ENCODE peak calls at places on chromosome 19, in eight cellular contexts. U is A549, B is ovary, Z is GM20000, X is GM12878, F is type B pancreatic cell, T is GM13976, G is fibroblast of mammary gland. N is an unnamed sample.

GRCh38 chr19:19485161-19485997 is 30.0 kb downstream of the TSSK6 start:
- DNase-seq in F (no peak), B (no peak), T (no peak), Z (no peak), X (no peak), G (peak), U (no peak), N (no peak)

GRCh38 chr19:1567848-1568227 is 287 bp downstream of the MEX3D start:
- DNase-seq in Z (no peak), B (no peak), X (no peak), F (no peak), G (no peak), U (no peak), T (no peak), N (no peak)

GRCh38 chr19:2767688-2768087 is 15.4 kb downstream of the SGTA start:
- DNase-seq in T (no peak), U (no peak), Z (no peak), G (no peak), F (no peak), X (no peak), B (no peak), N (no peak)

GRCh38 chr19:1045247-1045603 is 5.3 kb downstream of the ABCA7 start:
- DNase-seq in T (peak), B (no peak), Z (peak), F (no peak), U (peak), X (no peak), G (peak), N (no peak)

GRCh38 chr19:47111081-47111589 is 2.4 kb downstream of the ZC3H4 start:
- DNase-seq in U (no peak), B (peak), F (no peak), Z (no peak), X (no peak), G (no peak), T (peak), N (no peak)

GRCh38 chr19:16373989-16374388 is 49.4 kb downstream of the KLF2 start:
- DNase-seq in T (no peak), U (no peak), B (no peak), X (no peak), G (no peak), F (no peak), Z (no peak), N (no peak)

GRCh38 chr19:1540353-1540925 is 16.6 kb downstream of the PLK5 start:
- DNase-seq in F (no peak), U (no peak), B (peak), G (no peak), X (no peak), T (no peak), Z (no peak), N (no peak)

GRCh38 chr19:4260605-4261191 is 13.8 kb downstream of the YJU2 start:
- DNase-seq in U (no peak), X (no peak), T (no peak), F (no peak), G (no peak), Z (peak), B (no peak), N (no peak)

GRCh38 chr19:58021541-58022282 is 12.1 kb upstream of the ZSCAN1 start:
- DNase-seq in Z (no peak), B (peak), F (no peak), X (no peak), G (peak), U (peak), T (no peak), N (no peak)

GRCh38 chr19:51196181-51196580 is 28.7 kb upstream of the CD33 start:
- DNase-seq in B (no peak), X (no peak), T (no peak), Z (no peak), F (no peak), G (no peak), U (no peak), N (no peak)

GRCh38 chr19:15115080-15115479 is 7.9 kb downstream of the SYDE1 start:
- DNase-seq in U (no peak), G (peak), B (peak), Z (no peak), X (no peak), T (no peak), F (no peak), N (no peak)

GRCh38 chr19:37654525-37654832 is 786 bp downstream of the ZFP30 start:
- DNase-seq in G (peak), B (no peak), T (no peak), Z (no peak), F (no peak), U (peak), X (no peak), N (no peak)

GRCh38 chr19:4067396-4068057 is 828 bp upstream of the ZBTB7A start:
- DNase-seq in Z (peak), F (no peak), U (no peak), T (no peak), X (no peak), B (peak), G (no peak), N (no peak)

GRCh38 chr19:40466219-40467006 is at the start of gene SPTBN4:
- DNase-seq in U (no peak), X (peak), Z (peak), B (peak), G (no peak), T (no peak), F (no peak), N (no peak)

GRCh38 chr19:582497-583197 is 7.0 kb upstream of the HCN2 start:
- DNase-seq in X (no peak), G (peak), Z (no peak), B (no peak), U (no peak), T (no peak), F (no peak), N (no peak)

GRCh38 chr19:3982701-3983541 is 2.3 kb downstream of the EEF2 start:
- DNase-seq in F (no peak), U (no peak), B (no peak), X (no peak), T (no peak), Z (no peak), G (peak), N (no peak)

GRCh38 chr19:6733338-6734095 is 3.9 kb downstream of the GPR108 start:
- DNase-seq in B (no peak), T (no peak), U (no peak), F (no peak), Z (no peak), X (no peak), G (no peak), N (no peak)

GRCh38 chr19:4455742-4456565 is 1.6 kb downstream of the UBXN6 start:
- DNase-seq in X (no peak), G (peak), T (no peak), B (peak), Z (no peak), U (no peak), F (peak), N (peak)

GRCh38 chr19:33621811-33622504 is at the start of gene CHST8:
- DNase-seq in F (no peak), U (no peak), T (no peak), X (no peak), G (peak), Z (peak), B (peak), N (no peak)

GRCh38 chr19:7977723-7978040 is 27.8 kb downstream of the ELAVL1 start:
- DNase-seq in B (no peak), T (no peak), Z (no peak), X (no peak), U (no peak), F (no peak), G (no peak), N (no peak)

GRCh38 chr19:44608391-44608821 is 5.0 kb upstream of the IGSF23 start:
- DNase-seq in X (no peak), T (no peak), F (no peak), Z (no peak), U (no peak), B (no peak), G (peak), N (no peak)

GRCh38 chr19:38320969-38321339 is 1.3 kb downstream of the KCNK6 start:
- DNase-seq in T (no peak), G (no peak), F (no peak), Z (no peak), B (no peak), U (no peak), X (no peak), N (no peak)

GRCh38 chr19:4504297-4504701 is 14.0 kb downstream of the PLIN4 start:
- DNase-seq in G (no peak), B (peak), F (no peak), X (no peak), U (no peak), Z (no peak), T (no peak), N (no peak)

GRCh38 chr19:41999071-41999877 is 5.2 kb upstream of the ATP1A3 start:
- DNase-seq in F (no peak), X (no peak), T (no peak), G (no peak), B (no peak), Z (no peak), U (no peak), N (no peak)

GRCh38 chr19:47020992-47021496 is 1.4 kb downstream of the NPAS1 start:
- DNase-seq in Z (peak), X (no peak), T (peak), U (no peak), G (no peak), B (no peak), F (no peak), N (no peak)

GRCh38 chr19:5621945-5622464 is 571 bp downstream of the SAFB2 start:
- DNase-seq in T (no peak), Z (no peak), X (no peak), F (no peak), G (no peak), B (peak), U (no peak), N (no peak)

GRCh38 chr19:14516746-14517438 is 1.3 kb downstream of the DNAJB1 start:
- DNase-seq in F (no peak), T (no peak), X (no peak), G (no peak), Z (no peak), B (no peak), U (no peak), N (no peak)

GRCh38 chr19:55683449-55684261 is 8.6 kb downstream of the EPN1 start:
- DNase-seq in B (no peak), G (no peak), F (no peak), U (no peak), Z (no peak), X (no peak), T (no peak), N (peak)

GRCh38 chr19:54670576-54671347 is 8.0 kb downstream of the LILRB4 start:
- DNase-seq in B (no peak), Z (no peak), X (no peak), T (no peak), U (no peak), G (no peak), F (no peak), N (no peak)

GRCh38 chr19:7963566-7963965 is 20.1 kb upstream of the TIMM44 start:
- DNase-seq in F (no peak), G (no peak), X (no peak), T (no peak), Z (no peak), B (no peak), U (no peak), N (no peak)

GRCh38 chr19:39341122-39341719 is 1.0 kb upstream of the SAMD4B start:
- DNase-seq in B (no peak), X (no peak), U (no peak), Z (peak), T (no peak), G (no peak), F (no peak), N (no peak)
- TF ChIP-seq CTCF in B (no peak), X (no peak), U (no peak), Z (no peak), T (no peak), G (peak), F (no peak), N (no peak)

GRCh38 chr19:17455711-17456123 is 5.0 kb downstream of the NXNL1 start:
- DNase-seq in X (no peak), U (no peak), F (no peak), B (no peak), T (no peak), G (no peak), Z (no peak), N (no peak)
- TF ChIP-seq CTCF in X (no peak), U (no peak), F (no peak), B (no peak), T (no peak), G (no peak), Z (no peak), N (no peak)

GRCh38 chr19:13027557-13027956 is 32.3 kb downstream of the NFIX start:
- DNase-seq in U (no peak), B (no peak), T (no peak), Z (no peak), G (no peak), F (no peak), X (no peak), N (no peak)
- TF ChIP-seq CTCF in U (no peak), B (no peak), T (no peak), Z (no peak), G (no peak), F (no peak), X (no peak), N (no peak)

GRCh38 chr19:48858984-48859710 is 9.3 kb downstream of the PLEKHA4 start:
- DNase-seq in B (no peak), Z (peak), U (no peak), T (peak), G (no peak), F (no peak), X (no peak), N (no peak)
- TF ChIP-seq CTCF in B (no peak), Z (no peak), U (no peak), T (no peak), G (no peak), F (no peak), X (no peak), N (no peak)

GRCh38 chr19:48182434-48182833 is 12.0 kb downstream of the ZSWIM9 start:
- DNase-seq in F (no peak), G (no peak), T (no peak), U (no peak), Z (no peak), B (no peak), X (no peak), N (no peak)
- TF ChIP-seq CTCF in F (peak), G (no peak), T (no peak), U (no peak), Z (no peak), B (no peak), X (no peak), N (no peak)

GRCh38 chr19:29269641-29270040 is 56.7 kb upstream of the UQCRFS1 start:
- DNase-seq in G (no peak), X (no peak), Z (no peak), F (peak), B (no peak), T (no peak), U (no peak), N (no peak)

GRCh38 chr19:29271341-29271740 is 58.4 kb upstream of the UQCRFS1 start:
- DNase-seq in Z (no peak), T (no peak), U (no peak), G (no peak), F (peak), X (no peak), B (no peak), N (no peak)

GRCh38 chr19:29268721-29269483 is 56.0 kb upstream of the UQCRFS1 start:
- DNase-seq in G (no peak), Z (no peak), X (no peak), T (no peak), U (no peak), B (no peak), F (peak), N (no peak)

GRCh38 chr19:29273000-29273691 is 60.2 kb upstream of the UQCRFS1 start:
- DNase-seq in F (peak), B (no peak), X (no peak), G (no peak), Z (no peak), U (no peak), T (no peak), N (no peak)

GRCh38 chr19:29271911-29272310 is 59.0 kb upstream of the UQCRFS1 start:
- DNase-seq in Z (no peak), B (no peak), U (no peak), T (no peak), X (no peak), F (no peak), G (no peak), N (no peak)
- TF ChIP-seq CTCF in Z (no peak), B (no peak), U (no peak), T (no peak), X (no peak), F (no peak), G (no peak), N (no peak)

DNA sequence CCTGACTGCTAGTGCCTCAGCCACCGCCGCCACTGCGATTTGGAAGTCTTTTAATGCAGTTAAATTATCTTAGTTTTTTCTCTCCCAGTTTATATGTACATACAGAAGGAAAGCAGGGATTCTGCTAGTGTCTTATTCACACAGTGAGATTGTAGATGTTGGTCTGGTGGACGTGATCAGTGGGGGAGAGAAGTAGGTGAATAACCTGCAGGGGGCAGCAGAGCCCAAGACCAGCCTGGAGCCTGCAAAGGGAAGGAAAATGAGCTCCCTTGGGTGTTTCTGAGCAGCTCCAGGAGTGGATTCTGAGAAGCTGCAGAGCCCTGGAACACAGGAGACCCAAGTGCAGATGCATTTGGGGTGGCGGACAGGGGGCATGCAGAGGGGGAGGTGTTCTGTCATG is 26.3 kb downstream of the ZNF844 start:
- DNase-seq in T (peak), Z (peak), G (peak), X (peak), F (peak), B (peak), U (no peak), N (no peak)
- TF ChIP-seq CTCF in T (peak), Z (peak), G (peak), X (peak), F (peak), B (peak), U (no peak), N (peak)

GRCh38 chr19:53394974-53395839 is at the start of gene ZNF765:
- DNase-seq in X (peak), T (peak), F (peak), G (peak), B (peak), U (peak), Z (peak), N (peak)
- TF ChIP-seq CTCF in X (peak), T (no peak), F (peak), G (peak), B (peak), U (peak), Z (no peak), N (peak)

DNA sequence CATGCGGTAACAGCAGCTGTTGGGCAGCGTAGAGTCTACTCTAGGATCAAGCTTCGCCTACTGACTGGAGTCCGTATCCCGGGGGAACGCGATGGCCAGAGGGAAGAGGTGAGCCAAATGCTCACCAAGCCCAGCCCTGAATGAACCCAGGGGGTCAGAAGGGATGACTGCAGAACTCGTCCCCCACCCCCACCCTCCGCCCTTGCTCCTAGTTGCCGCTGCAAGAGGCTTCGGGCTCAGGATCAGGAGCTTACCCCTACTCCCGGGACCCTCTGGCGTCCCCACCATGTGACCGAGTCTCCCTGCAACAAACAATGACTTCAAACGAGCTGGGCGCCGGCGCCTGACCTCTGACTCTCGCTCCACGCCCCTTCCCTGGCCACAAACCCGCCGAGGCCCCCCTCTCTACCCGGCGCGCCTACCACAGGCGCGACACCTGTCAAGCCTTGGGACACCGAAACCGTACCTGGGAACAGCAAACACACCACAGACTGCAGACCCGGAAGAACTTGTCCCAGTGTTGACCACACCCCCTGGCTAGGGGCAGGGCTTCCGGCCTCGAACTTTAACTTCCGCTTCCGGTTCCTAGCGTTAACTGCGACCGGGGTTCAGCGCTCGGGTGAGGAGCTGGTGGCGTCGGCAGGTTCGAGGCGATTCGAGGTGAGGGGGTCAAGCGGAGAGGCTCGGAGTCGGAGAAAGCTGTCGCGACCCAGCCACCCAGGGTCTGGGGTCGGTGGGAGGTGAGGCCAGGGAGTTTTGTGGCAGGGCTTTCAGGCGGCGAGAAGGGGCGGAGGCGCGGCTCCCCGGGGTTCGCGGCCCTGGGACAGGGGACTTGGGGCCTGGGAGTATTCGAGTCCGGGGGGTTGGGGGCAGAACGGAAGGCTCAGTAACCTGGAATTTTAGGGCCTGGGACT is at the start of gene UBL5:
- DNase-seq in U (peak), F (peak), Z (peak), T (peak), B (peak), G (peak), X (peak), N (peak)
- TF ChIP-seq CTCF in U (no peak), F (no peak), Z (no peak), T (no peak), B (no peak), G (no peak), X (no peak), N (no peak)

N was measured in LNCaP clone FGC.